ENCODE peak calls at places on chromosomes 12 and 14, in nine cellular contexts. M is psoas muscle; E is GM13977; T is GM03348; D is activated T-cell treated with anti-CD3 and anti-CD28 coated beads for 4 hours; L is stimulated activated CD4-positive, alpha-beta T cell treated with anti-CD3 and anti-CD28 coated beads, Interleukin-1b, Interleukin-23, amount 100 ng/mL, for 1 hour; B is activated CD4-positive, CD25-positive, alpha-beta regulatory T cell; W is AG09309; C is Peyer's patch. K is an unnamed sample.

GRCh38 chr12:51222461-51222860 is 4.6 kb upstream of the POU6F1 start:
- DNase-seq in B (no peak), W (no peak), M (no peak), L (no peak), C (no peak), T (no peak), E (no peak), D (no peak), K (no peak)

GRCh38 chr12:122732170-122732569 is 1.5 kb upstream of the HCAR1 start:
- DNase-seq in E (no peak), B (no peak), M (no peak), C (peak), D (no peak), L (no peak), W (no peak), T (no peak), K (no peak)

GRCh38 chr12:127149226-127149964 is 1117.6 kb upstream of the TMEM132C start:
- DNase-seq in D (no peak), W (peak), T (peak), E (no peak), B (no peak), C (no peak), L (no peak), M (no peak), K (no peak)

GRCh38 chr12:54053625-54054441 is at the start of gene HOXC4:
- DNase-seq in W (no peak), M (no peak), B (no peak), E (no peak), T (no peak), D (no peak), L (no peak), C (peak), K (no peak)

GRCh38 chr14:81559385-81559784 is 25.7 kb upstream of the SEL1L start:
- DNase-seq in W (no peak), M (no peak), T (no peak), E (no peak), B (no peak), D (no peak), L (no peak), C (no peak), K (no peak)

GRCh38 chr12:55499810-55500252 is 7.7 kb downstream of the OR6C68 start:
- DNase-seq in D (no peak), C (no peak), L (no peak), T (no peak), W (no peak), E (no peak), B (no peak), M (no peak), K (no peak)

GRCh38 chr14:70188292-70188607 is 501 bp downstream of the SLC8A3 start:
- DNase-seq in D (no peak), B (no peak), C (no peak), W (no peak), E (no peak), L (no peak), M (peak), T (peak), K (no peak)

GRCh38 chr14:93150227-93151206 is 34.2 kb downstream of the MOAP1 start:
- DNase-seq in L (no peak), M (no peak), E (no peak), D (no peak), C (peak), W (no peak), T (no peak), B (no peak), K (no peak)

GRCh38 chr12:124736115-124737039 is 127.3 kb downstream of the SCARB1 start:
- DNase-seq in T (no peak), C (no peak), W (no peak), M (no peak), B (no peak), L (no peak), E (no peak), D (peak), K (no peak)

GRCh38 chr14:49975286-49975685 is 82.4 kb downstream of the ARF6 start:
- DNase-seq in L (no peak), M (no peak), C (peak), E (no peak), B (no peak), D (no peak), W (peak), T (peak), K (no peak)

GRCh38 chr12:54025507-54026393 is 2.5 kb upstream of the HOXC6 start:
- DNase-seq in W (no peak), C (no peak), L (no peak), B (no peak), T (no peak), D (no peak), E (no peak), M (no peak), K (no peak)

GRCh38 chr12:92566448-92567040 is 136.2 kb upstream of the PLEKHG7 start:
- DNase-seq in W (no peak), L (no peak), M (no peak), T (no peak), C (no peak), D (no peak), E (no peak), B (no peak), K (no peak)

GRCh38 chr14:48251290-48251689 is 575.9 kb upstream of the MDGA2 start:
- DNase-seq in M (no peak), E (no peak), W (no peak), L (no peak), D (no peak), T (no peak), B (no peak), C (no peak), K (no peak)

GRCh38 chr12:83318386-83318971 is 631.8 kb downstream of the TMTC2 start:
- DNase-seq in M (no peak), E (no peak), W (no peak), B (no peak), D (no peak), C (no peak), L (no peak), T (no peak), K (no peak)

GRCh38 chr12:66409195-66409871 is 107.0 kb downstream of the HELB start:
- DNase-seq in L (no peak), D (peak), E (no peak), W (peak), C (peak), B (no peak), T (peak), M (no peak), K (no peak)

GRCh38 chr12:116587270-116587669 is 28.1 kb downstream of the MAP1LC3B2 start:
- DNase-seq in E (no peak), W (no peak), B (no peak), D (no peak), L (no peak), C (no peak), M (no peak), T (no peak), K (no peak)

GRCh38 chr14:63045234-63045611 is at the start of gene KCNH5:
- DNase-seq in E (peak), T (peak), W (no peak), D (no peak), B (no peak), C (no peak), M (peak), L (no peak), K (no peak)

GRCh38 chr12:80745851-80746250 is 29.1 kb downstream of the MYF5 start:
- DNase-seq in B (no peak), D (no peak), M (no peak), C (no peak), T (peak), E (no peak), L (no peak), W (no peak), K (no peak)

GRCh38 chr14:58077621-58078020 is 74.4 kb downstream of the ARMH4 start:
- DNase-seq in E (no peak), L (no peak), T (peak), B (no peak), W (no peak), D (no peak), C (no peak), M (no peak), K (no peak)

GRCh38 chr12:133203344-133204263 is 22.3 kb downstream of the ZNF268 start:
- DNase-seq in E (no peak), T (no peak), W (no peak), M (no peak), D (no peak), C (no peak), L (no peak), B (no peak), K (no peak)

GRCh38 chr14:23174266-23174665 is 9.2 kb downstream of the SLC7A8 start:
- DNase-seq in B (no peak), E (no peak), D (no peak), T (peak), M (no peak), L (no peak), C (no peak), W (no peak), K (no peak)

GRCh38 chr12:10940389-10940788 is 1.3 kb upstream of the TAS2R14 start:
- DNase-seq in T (peak), B (no peak), C (no peak), L (no peak), E (no peak), M (no peak), W (peak), D (no peak), K (no peak)

GRCh38 chr14:34243401-34243800 is 218.6 kb downstream of the SPTSSA start:
- DNase-seq in M (no peak), D (no peak), C (no peak), T (no peak), B (no peak), W (no peak), L (no peak), E (no peak), K (no peak)

GRCh38 chr14:59788176-59788575 is 82.4 kb downstream of the RTN1 start:
- DNase-seq in E (no peak), M (no peak), D (no peak), C (no peak), L (no peak), W (no peak), T (no peak), B (no peak), K (no peak)

GRCh38 chr14:88326352-88327103 is 3.5 kb upstream of the KCNK10 start:
- DNase-seq in L (no peak), C (no peak), B (no peak), D (no peak), T (peak), W (no peak), M (no peak), E (no peak), K (no peak)

GRCh38 chr14:96989293-96989692 is 192.1 kb downstream of the VRK1 start:
- DNase-seq in L (no peak), E (no peak), T (no peak), C (no peak), D (no peak), W (no peak), B (no peak), M (no peak), K (no peak)

GRCh38 chr12:70332236-70332635 is 33.9 kb upstream of the KCNMB4 start:
- DNase-seq in W (no peak), M (no peak), B (no peak), L (no peak), E (no peak), T (no peak), C (no peak), D (no peak), K (no peak)

GRCh38 chr12:90978117-90978770 is 23.3 kb upstream of the CCER1 start:
- DNase-seq in M (no peak), L (no peak), D (no peak), E (peak), T (peak), B (no peak), C (no peak), W (peak), K (no peak)

GRCh38 chr14:60313093-60313492 is 64.1 kb downstream of the PPM1A start:
- DNase-seq in C (no peak), L (no peak), E (no peak), M (no peak), T (no peak), W (no peak), B (no peak), D (no peak), K (no peak)

GRCh38 chr14:104195854-104196253 is 57.5 kb downstream of the KIF26A start:
- DNase-seq in W (no peak), T (no peak), L (no peak), B (no peak), D (no peak), E (no peak), M (no peak), C (no peak), K (no peak)

GRCh38 chr14:55073856-55074255 is 22.4 kb downstream of the MAPK1IP1L start:
- DNase-seq in W (peak), M (no peak), T (peak), C (no peak), E (no peak), L (no peak), D (no peak), B (no peak), K (no peak)

GRCh38 chr14:55869397-55870049 is 248.7 kb upstream of the PELI2 start:
- DNase-seq in L (no peak), B (no peak), T (no peak), M (no peak), E (no peak), D (no peak), C (no peak), W (no peak), K (no peak)

GRCh38 chr14:100816286-100816949 is 9.5 kb upstream of the MEG3 start:
- DNase-seq in E (no peak), L (no peak), T (no peak), C (no peak), D (no peak), W (no peak), M (no peak), B (no peak), K (no peak)

GRCh38 chr14:74510955-74511354 is 17.4 kb downstream of the ISCA2 start:
- DNase-seq in B (no peak), C (no peak), M (peak), W (no peak), T (peak), E (no peak), D (no peak), L (no peak), K (no peak)

GRCh38 chr12:80230068-80230467 is 130.7 kb downstream of the OTOGL start:
- DNase-seq in D (no peak), M (no peak), W (no peak), L (no peak), E (no peak), T (no peak), C (no peak), B (no peak), K (no peak)

K was measured in GM18507.